ENCODE peak calls at places on chromosomes 1 and 21, in six cellular contexts. O, V, S, U, M and F are unnamed samples.
A peak's percentile ranks its signal among the peaks of the same experiment; 100 is the strongest.

GRCh38 chr1:163170975-163171676 is 31.6 kb downstream of the RGS5 start:
- DNase-seq in V (no peak), O (no peak), U (peak; percentile 14), S (peak; percentile 2), M (no peak), F (no peak)

GRCh38 chr1:11648732-11649158 is 5.5 kb downstream of the FBXO2 start:
- DNase-seq in M (peak; percentile 13), S (no peak), U (no peak), V (peak; percentile 25), O (no peak), F (peak; percentile 16)

GRCh38 chr21:35614412-35614901 is 445.9 kb downstream of the SETD4 start:
- DNase-seq in O (no peak), M (no peak), S (no peak), V (no peak), U (no peak), F (no peak)

GRCh38 chr21:45012661-45013270 is 61.6 kb upstream of the ADARB1 start:
- DNase-seq in S (no peak), V (no peak), M (no peak), O (no peak), U (no peak), F (no peak)

GRCh38 chr1:23682946-23683345 is 8.7 kb upstream of the RPL11 start:
- DNase-seq in V (no peak), O (no peak), M (no peak), S (no peak), U (no peak), F (no peak)

GRCh38 chr1:119711804-119712341 is at the start of gene PHGDH:
- DNase-seq in V (peak; percentile 32), M (peak; percentile 20), U (peak; percentile 83), S (no peak), O (peak; percentile 50), F (peak; percentile 1)

GRCh38 chr1:153248480-153248879 is 11.0 kb upstream of the LORICRIN start:
- DNase-seq in M (no peak), S (no peak), U (no peak), V (no peak), O (no peak), F (no peak)

GRCh38 chr1:54016343-54017282 is 1.4 kb downstream of the LDLRAD1 start:
- DNase-seq in V (no peak), M (no peak), S (no peak), U (no peak), O (no peak), F (no peak)

GRCh38 chr1:150528196-150528595 is 12.6 kb downstream of the FALEC start:
- DNase-seq in V (no peak), M (no peak), U (no peak), O (no peak), S (no peak), F (no peak)

GRCh38 chr1:1092890-1093609 is 18.9 kb upstream of the RNF223 start:
- DNase-seq in O (no peak), U (no peak), M (no peak), V (no peak), S (no peak), F (no peak)

GRCh38 chr21:31927872-31928476 is 55.2 kb downstream of the HUNK start:
- DNase-seq in M (no peak), O (no peak), S (no peak), U (no peak), V (no peak), F (no peak)

GRCh38 chr1:3609769-3610157 is 1.5 kb downstream of the MEGF6 start:
- DNase-seq in U (no peak), M (no peak), V (no peak), S (no peak), O (no peak), F (no peak)

GRCh38 chr1:77511440-77511840 is 171.0 kb downstream of the ZZZ3 start:
- DNase-seq in M (no peak), O (no peak), S (no peak), U (no peak), V (no peak), F (no peak)

GRCh38 chr1:6435547-6435946 is 11.0 kb downstream of the ESPN start:
- DNase-seq in U (no peak), S (no peak), O (no peak), M (no peak), V (no peak), F (no peak)

GRCh38 chr1:78840447-78841251 is 165.9 kb downstream of the ADGRL4 start:
- DNase-seq in O (no peak), U (no peak), V (no peak), M (no peak), S (no peak), F (no peak)

GRCh38 chr1:187027259-187027658 is 198.5 kb downstream of the PLA2G4A start:
- DNase-seq in V (no peak), U (no peak), S (no peak), O (no peak), M (no peak), F (no peak)

GRCh38 chr1:44576456-44577150 is 97.7 kb downstream of the TMEM53 start:
- DNase-seq in O (no peak), M (no peak), V (no peak), S (no peak), U (no peak), F (no peak)

GRCh38 chr1:904271-904950 is 19.3 kb upstream of the SAMD11 start:
- DNase-seq in O (peak; percentile 58), M (peak; percentile 81), U (peak; percentile 20), S (peak; percentile 50), V (peak; percentile 88), F (peak; percentile 88)

GRCh38 chr1:168613689-168614655 is 37.6 kb downstream of the XCL1 start:
- DNase-seq in O (no peak), S (no peak), U (peak; percentile 91), M (no peak), V (no peak), F (no peak)

GRCh38 chr1:225933072-225933471 is 7.9 kb downstream of the LEFTY2 start:
- DNase-seq in M (no peak), O (no peak), V (no peak), U (no peak), S (no peak), F (no peak)

GRCh38 chr1:144551107-144551542 is 41.6 kb upstream of the PPIAL4F start:
- DNase-seq in V (peak; percentile 20), O (no peak), M (no peak), U (no peak), S (no peak), F (no peak)

GRCh38 chr1:203057831-203058673 is 27.8 kb downstream of the MYOG start:
- DNase-seq in S (peak; percentile 27), M (no peak), V (no peak), U (no peak), O (no peak), F (no peak)

GRCh38 chr1:12597792-12598191 is 20.2 kb downstream of the DHRS3 start:
- DNase-seq in U (no peak), S (no peak), M (no peak), V (no peak), O (no peak), F (no peak)

GRCh38 chr1:206856674-206857464 is 8.6 kb upstream of the IL20 start:
- DNase-seq in S (no peak), O (no peak), M (no peak), V (no peak), U (no peak), F (no peak)

GRCh38 chr1:236168716-236169429 is 26.5 kb downstream of the GPR137B start:
- DNase-seq in O (peak; percentile 32), U (no peak), M (no peak), V (no peak), S (no peak), F (no peak)

GRCh38 chr1:159015440-159015909 is 5.8 kb downstream of the IFI16 start:
- DNase-seq in M (peak; percentile 49), O (no peak), V (peak; percentile 64), U (no peak), S (peak; percentile 96), F (peak; percentile 61)

GRCh38 chr1:175237389-175237788 is 44.8 kb upstream of the KIAA0040 start:
- DNase-seq in V (no peak), U (no peak), M (no peak), S (no peak), O (no peak), F (no peak)

GRCh38 chr1:171680339-171680738 is 27.9 kb upstream of the MYOC start:
- DNase-seq in M (no peak), O (no peak), S (no peak), V (no peak), U (no peak), F (no peak)